ENCODE peak calls at places on chromosomes 5 and 9, in six cellular contexts. One of them, this sample, is unnamed.

GRCh38 chr5:57175586-57175985 is 1.7 kb downstream of the GPBP1 start:
- DNase-seq in GM23338: peak; percentile 50
- DNase-seq in HepG2: no peak
- DNase-seq in H1: no peak
- DNase-seq in K562: no peak
- DNase-seq in GM12878: no peak
- DNase-seq in this sample: no peak

GRCh38 chr5:179427676-179428056 is 82.4 kb upstream of the ADAMTS2 start:
- DNase-seq in K562: no peak
- DNase-seq in GM12878: no peak
- DNase-seq in H1: no peak
- DNase-seq in HepG2: no peak
- DNase-seq in GM23338: no peak
- DNase-seq in this sample: no peak

GRCh38 chr9:74577956-74578355 is 80.8 kb downstream of the RORB start:
- DNase-seq in K562: no peak
- DNase-seq in GM23338: peak; percentile 51
- DNase-seq in GM12878: no peak
- DNase-seq in HepG2: peak; percentile 9
- DNase-seq in H1: no peak
- DNase-seq in this sample: no peak

GRCh38 chr5:54553659-54554207 is 36.2 kb downstream of the SNX18 start:
- DNase-seq in GM12878: no peak
- DNase-seq in H1: no peak
- DNase-seq in GM23338: no peak
- DNase-seq in K562: no peak
- DNase-seq in HepG2: no peak
- DNase-seq in this sample: no peak

GRCh38 chr5:29701600-29701999 is 1491.9 kb upstream of the CDH6 start:
- DNase-seq in GM12878: no peak
- DNase-seq in GM23338: no peak
- DNase-seq in K562: no peak
- DNase-seq in HepG2: no peak
- DNase-seq in H1: no peak
- DNase-seq in this sample: no peak

GRCh38 chr5:141603912-141604311 is 14.9 kb downstream of the DIAPH1 start:
- DNase-seq in HepG2: no peak
- DNase-seq in GM12878: no peak
- DNase-seq in H1: no peak
- DNase-seq in GM23338: peak; percentile 28
- DNase-seq in K562: no peak
- DNase-seq in this sample: peak; percentile 21

GRCh38 chr5:28403846-28404245 is 1365.5 kb upstream of the CDH9 start:
- DNase-seq in GM12878: no peak
- DNase-seq in H1: no peak
- DNase-seq in HepG2: no peak
- DNase-seq in GM23338: peak; percentile 27
- DNase-seq in K562: no peak
- DNase-seq in this sample: no peak

GRCh38 chr5:153660919-153661318 is 170.4 kb downstream of the GRIA1 start:
- DNase-seq in GM12878: no peak
- DNase-seq in GM23338: peak; percentile 15
- DNase-seq in K562: no peak
- DNase-seq in HepG2: no peak
- DNase-seq in H1: no peak
- DNase-seq in this sample: peak; percentile 9

GRCh38 chr5:122120957-122121356 is 8.4 kb upstream of the ZNF474 start:
- DNase-seq in GM23338: no peak
- DNase-seq in H1: no peak
- DNase-seq in K562: no peak
- DNase-seq in GM12878: no peak
- DNase-seq in HepG2: no peak
- DNase-seq in this sample: no peak

GRCh38 chr5:35854248-35854647 is 2.4 kb upstream of the IL7R start:
- DNase-seq in GM23338: no peak
- DNase-seq in GM12878: no peak
- DNase-seq in K562: no peak
- DNase-seq in H1: no peak
- DNase-seq in HepG2: no peak
- DNase-seq in this sample: no peak

GRCh38 chr9:133141833-133142594 is 21.0 kb upstream of the RALGDS start:
- DNase-seq in K562: no peak
- DNase-seq in H1: no peak
- DNase-seq in GM23338: no peak
- DNase-seq in GM12878: no peak
- DNase-seq in HepG2: no peak
- DNase-seq in this sample: no peak

GRCh38 chr9:29475471-29475870 is 1902.2 kb upstream of the C9orf72 start:
- DNase-seq in GM23338: no peak
- DNase-seq in GM12878: no peak
- DNase-seq in H1: no peak
- DNase-seq in K562: no peak
- DNase-seq in HepG2: no peak
- DNase-seq in this sample: no peak

GRCh38 chr5:123708074-123708806 is 196.3 kb downstream of the CSNK1G3 start:
- DNase-seq in GM23338: no peak
- DNase-seq in GM12878: no peak
- DNase-seq in H1: no peak
- DNase-seq in HepG2: no peak
- DNase-seq in K562: no peak
- DNase-seq in this sample: no peak

GRCh38 chr9:18666348-18666747 is 192.4 kb downstream of the ADAMTSL1 start:
- DNase-seq in GM23338: no peak
- DNase-seq in HepG2: no peak
- DNase-seq in H1: no peak
- DNase-seq in K562: no peak
- DNase-seq in GM12878: no peak
- DNase-seq in this sample: no peak

GRCh38 chr9:132903574-132904495 is 25.1 kb downstream of the SPACA9 start:
- DNase-seq in GM12878: no peak
- DNase-seq in K562: no peak
- DNase-seq in HepG2: no peak
- DNase-seq in H1: peak; percentile 9
- DNase-seq in GM23338: peak; percentile 43
- DNase-seq in this sample: no peak

GRCh38 chr5:163089233-163089632 is 348.2 kb upstream of the CCNG1 start:
- DNase-seq in GM12878: no peak
- DNase-seq in HepG2: no peak
- DNase-seq in H1: no peak
- DNase-seq in K562: no peak
- DNase-seq in GM23338: peak; percentile 17
- DNase-seq in this sample: no peak

GRCh38 chr5:120532835-120533234 is 68.7 kb downstream of the PRR16 start:
- DNase-seq in GM12878: no peak
- DNase-seq in K562: no peak
- DNase-seq in H1: no peak
- DNase-seq in HepG2: no peak
- DNase-seq in GM23338: peak; percentile 85
- DNase-seq in this sample: peak; percentile 70

GRCh38 chr5:53233653-53234405 is 124.3 kb upstream of the MOCS2 start:
- DNase-seq in GM12878: no peak
- DNase-seq in HepG2: no peak
- DNase-seq in H1: no peak
- DNase-seq in K562: no peak
- DNase-seq in GM23338: no peak
- DNase-seq in this sample: no peak

GRCh38 chr5:118295045-118295444 is 693.3 kb downstream of the DTWD2 start:
- DNase-seq in K562: no peak
- DNase-seq in GM23338: peak; percentile 56
- DNase-seq in HepG2: no peak
- DNase-seq in H1: peak; percentile 5
- DNase-seq in GM12878: no peak
- DNase-seq in this sample: no peak

GRCh38 chr9:84300271-84300670 is 40.3 kb downstream of the SLC28A3 start:
- DNase-seq in H1: no peak
- DNase-seq in HepG2: no peak
- DNase-seq in K562: no peak
- DNase-seq in GM23338: peak; percentile 22
- DNase-seq in GM12878: no peak
- DNase-seq in this sample: no peak

GRCh38 chr9:10479172-10479571 is 133.6 kb downstream of the PTPRD start:
- DNase-seq in HepG2: peak; percentile 5
- DNase-seq in GM12878: no peak
- DNase-seq in K562: peak; percentile 5
- DNase-seq in H1: no peak
- DNase-seq in GM23338: peak; percentile 65
- DNase-seq in this sample: no peak

GRCh38 chr9:91060520-91061343 is 259.1 kb downstream of the SYK start:
- DNase-seq in HepG2: peak; percentile 94
- DNase-seq in GM23338: no peak
- DNase-seq in GM12878: no peak
- DNase-seq in K562: no peak
- DNase-seq in H1: no peak
- DNase-seq in this sample: no peak

GRCh38 chr9:107878462-107878861 is 388.9 kb upstream of the KLF4 start:
- DNase-seq in GM12878: no peak
- DNase-seq in GM23338: no peak
- DNase-seq in H1: no peak
- DNase-seq in HepG2: no peak
- DNase-seq in K562: no peak
- DNase-seq in this sample: no peak

GRCh38 chr9:35940474-35941467 is 17.2 kb downstream of the OR2S2 start:
- DNase-seq in K562: no peak
- DNase-seq in GM12878: no peak
- DNase-seq in H1: no peak
- DNase-seq in GM23338: no peak
- DNase-seq in HepG2: no peak
- DNase-seq in this sample: no peak

GRCh38 chr5:66842540-66842939 is 246.3 kb downstream of the MAST4 start:
- DNase-seq in HepG2: no peak
- DNase-seq in GM23338: no peak
- DNase-seq in H1: no peak
- DNase-seq in K562: no peak
- DNase-seq in GM12878: no peak
- DNase-seq in this sample: no peak

GRCh38 chr9:91933556-91934352 is 16.3 kb downstream of the ROR2 start:
- DNase-seq in GM12878: no peak
- DNase-seq in H1: no peak
- DNase-seq in GM23338: no peak
- DNase-seq in HepG2: no peak
- DNase-seq in K562: no peak
- DNase-seq in this sample: no peak

GRCh38 chr5:33441241-33441844 is 578 bp downstream of the TARS1 start:
- DNase-seq in HepG2: peak; percentile 70
- DNase-seq in H1: no peak
- DNase-seq in GM23338: peak; percentile 74
- DNase-seq in GM12878: peak; percentile 21
- DNase-seq in K562: peak; percentile 80
- DNase-seq in this sample: no peak

DNA sequence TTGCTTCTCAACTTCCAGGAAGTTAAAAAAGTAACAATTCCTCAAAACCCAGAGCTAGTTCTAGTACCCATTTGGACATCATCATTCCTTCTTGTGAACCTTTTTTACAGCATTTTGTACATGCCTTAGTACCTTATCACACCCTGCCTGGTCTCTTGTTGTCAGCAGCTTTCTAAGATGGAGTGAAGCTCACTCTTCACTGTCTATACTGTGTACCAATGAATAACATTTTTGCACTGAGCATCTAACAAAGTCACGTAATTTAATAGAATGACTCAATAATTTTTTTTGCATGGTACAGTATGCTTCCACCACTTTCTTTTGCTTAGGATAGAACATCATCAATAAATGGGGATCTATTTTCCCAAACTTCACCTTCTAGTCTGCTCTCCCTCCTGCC is 29.8 kb downstream of the ALDH1A1 start:
- DNase-seq in HepG2: no peak
- DNase-seq in K562: no peak
- DNase-seq in H1: no peak
- DNase-seq in GM23338: no peak
- DNase-seq in GM12878: no peak
- DNase-seq in this sample: no peak
- TF ChIP-seq CREB1 in HepG2: no peak
- TF ChIP-seq CREB1 in K562: no peak
- TF ChIP-seq CREB1 in H1: no peak
- TF ChIP-seq CREB1 in GM23338: no peak
- TF ChIP-seq CREB1 in GM12878: no peak
- TF ChIP-seq CREB1 in this sample: no peak

GRCh38 chr9:38058452-38059232 is 10.4 kb downstream of the SHB start:
- DNase-seq in H1: no peak
- DNase-seq in GM12878: no peak
- DNase-seq in HepG2: no peak
- DNase-seq in GM23338: no peak
- DNase-seq in K562: no peak
- DNase-seq in this sample: no peak
- TF ChIP-seq CREB1 in H1: no peak
- TF ChIP-seq CREB1 in GM12878: no peak
- TF ChIP-seq CREB1 in HepG2: no peak
- TF ChIP-seq CREB1 in GM23338: no peak
- TF ChIP-seq CREB1 in K562: no peak
- TF ChIP-seq CREB1 in this sample: no peak

GRCh38 chr9:99040911-99041582 is 63.9 kb upstream of the TGFBR1 start:
- DNase-seq in GM23338: peak; percentile 8
- DNase-seq in HepG2: no peak
- DNase-seq in GM12878: no peak
- DNase-seq in H1: no peak
- DNase-seq in K562: no peak
- DNase-seq in this sample: no peak
- TF ChIP-seq CREB1 in GM23338: no peak
- TF ChIP-seq CREB1 in HepG2: no peak
- TF ChIP-seq CREB1 in GM12878: no peak
- TF ChIP-seq CREB1 in H1: no peak
- TF ChIP-seq CREB1 in K562: no peak
- TF ChIP-seq CREB1 in this sample: no peak

GRCh38 chr5:91049800-91050199 is 333.3 kb downstream of the ARRDC3 start:
- DNase-seq in GM12878: no peak
- DNase-seq in HepG2: no peak
- DNase-seq in H1: no peak
- DNase-seq in GM23338: no peak
- DNase-seq in K562: no peak
- DNase-seq in this sample: no peak

GRCh38 chr5:91049112-91049511 is 334.0 kb downstream of the ARRDC3 start:
- DNase-seq in H1: no peak
- DNase-seq in GM23338: no peak
- DNase-seq in GM12878: no peak
- DNase-seq in K562: no peak
- DNase-seq in HepG2: no peak
- DNase-seq in this sample: no peak

GRCh38 chr5:91052977-91053732 is 330.0 kb downstream of the ARRDC3 start:
- DNase-seq in K562: no peak
- DNase-seq in GM23338: no peak
- DNase-seq in HepG2: no peak
- DNase-seq in GM12878: no peak
- DNase-seq in H1: no peak
- DNase-seq in this sample: no peak

GRCh38 chr5:91042856-91043255 is 340.3 kb downstream of the ARRDC3 start:
- DNase-seq in H1: no peak
- DNase-seq in HepG2: peak; percentile 19
- DNase-seq in GM23338: no peak
- DNase-seq in K562: no peak
- DNase-seq in GM12878: no peak
- DNase-seq in this sample: no peak

DNA sequence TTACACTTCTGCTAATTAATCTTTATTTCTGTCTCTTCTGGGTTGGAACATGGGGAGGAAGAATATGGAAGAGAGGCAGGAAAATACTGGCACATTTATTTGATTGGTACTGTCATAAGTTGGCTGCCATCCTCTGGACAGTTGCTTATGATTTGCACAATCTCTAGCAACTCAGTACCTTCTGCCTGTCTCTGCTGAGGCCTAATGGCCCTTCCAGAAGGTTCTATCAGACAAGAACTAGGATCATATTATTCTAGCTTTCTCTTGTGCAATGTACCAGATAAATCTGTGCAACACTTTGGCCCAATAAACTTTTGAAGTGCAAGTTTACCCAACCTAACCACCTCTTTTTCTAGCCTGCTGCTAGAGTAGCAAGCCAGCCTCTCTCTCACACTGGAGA is 335.0 kb downstream of the ARRDC3 start:
- DNase-seq in HepG2: no peak
- DNase-seq in H1: no peak
- DNase-seq in GM23338: no peak
- DNase-seq in K562: no peak
- DNase-seq in GM12878: no peak
- DNase-seq in this sample: no peak
- TF ChIP-seq CREB1 in HepG2: no peak
- TF ChIP-seq CREB1 in H1: no peak
- TF ChIP-seq CREB1 in GM23338: no peak
- TF ChIP-seq CREB1 in K562: no peak
- TF ChIP-seq CREB1 in GM12878: no peak
- TF ChIP-seq CREB1 in this sample: no peak